ENCODE peak calls at places on chromosomes 12 and 14, in eight cellular contexts. F, H, J, U, D, R, E and B are unnamed samples.

GRCh38 chr14:50335989-50336391 is 23.9 kb downstream of the DMAC2L start:
- DNase-seq in F (no peak), H (peak), J (no peak), U (no peak), D (peak), R (peak), E (no peak), B (no peak)

GRCh38 chr14:68141531-68142088 is 322.0 kb downstream of the RAD51B start:
- DNase-seq in F (no peak), H (peak), J (no peak), U (no peak), D (no peak), R (no peak), E (no peak), B (no peak)

GRCh38 chr14:92382677-92383076 is 59.7 kb downstream of the SLC24A4 start:
- DNase-seq in F (no peak), H (no peak), J (no peak), U (no peak), D (no peak), R (no peak), E (no peak), B (no peak)

GRCh38 chr12:109529618-109530300 is 43.5 kb downstream of the MMAB start:
- DNase-seq in F (no peak), H (no peak), J (no peak), U (no peak), D (no peak), R (no peak), E (no peak), B (no peak)

GRCh38 chr12:24482882-24483604 is 465.9 kb downstream of the BCAT1 start:
- DNase-seq in F (no peak), H (peak), J (no peak), U (no peak), D (no peak), R (no peak), E (no peak), B (no peak)

GRCh38 chr12:79324571-79324970 is 366.2 kb downstream of the PAWR start:
- DNase-seq in F (no peak), H (no peak), J (no peak), U (no peak), D (no peak), R (no peak), E (no peak), B (no peak)

GRCh38 chr14:99576761-99577705 is 27.0 kb downstream of the CCDC85C start:
- DNase-seq in F (no peak), H (no peak), J (no peak), U (no peak), D (no peak), R (no peak), E (no peak), B (no peak)

GRCh38 chr12:49283541-49284429 is 11.2 kb upstream of the PRPH start:
- DNase-seq in F (no peak), H (no peak), J (no peak), U (no peak), D (no peak), R (no peak), E (no peak), B (peak)

GRCh38 chr14:102403028-102403427 is 40.3 kb downstream of the TECPR2 start:
- DNase-seq in F (no peak), H (no peak), J (no peak), U (no peak), D (no peak), R (no peak), E (no peak), B (no peak)

GRCh38 chr12:67430708-67431335 is 161.7 kb downstream of the CAND1 start:
- DNase-seq in F (no peak), H (peak), J (peak), U (no peak), D (peak), R (no peak), E (no peak), B (no peak)

GRCh38 chr12:120737557-120738251 is 12.1 kb downstream of the ACADS start:
- DNase-seq in F (no peak), H (no peak), J (no peak), U (no peak), D (no peak), R (no peak), E (no peak), B (no peak)

GRCh38 chr12:5222011-5222461 is 178.4 kb downstream of the KCNA5 start:
- DNase-seq in F (no peak), H (no peak), J (no peak), U (no peak), D (no peak), R (no peak), E (no peak), B (no peak)

GRCh38 chr12:12405882-12406281 is 49.0 kb downstream of the BORCS5 start:
- DNase-seq in F (no peak), H (no peak), J (peak), U (no peak), D (peak), R (no peak), E (no peak), B (no peak)

GRCh38 chr14:63926641-63927040 is 73.8 kb downstream of the SYNE2 start:
- DNase-seq in F (no peak), H (no peak), J (no peak), U (no peak), D (no peak), R (no peak), E (no peak), B (no peak)

GRCh38 chr12:68267892-68268396 is 14.5 kb upstream of the IL22 start:
- DNase-seq in F (no peak), H (peak), J (no peak), U (no peak), D (no peak), R (no peak), E (peak), B (no peak)

GRCh38 chr12:8780389-8780788 is 42.0 kb upstream of the A2ML1 start:
- DNase-seq in F (no peak), H (peak), J (no peak), U (no peak), D (no peak), R (no peak), E (peak), B (peak)

GRCh38 chr12:14841761-14842160 is 1.6 kb downstream of the ART4 start:
- DNase-seq in F (no peak), H (peak), J (peak), U (no peak), D (no peak), R (no peak), E (no peak), B (peak)

GRCh38 chr12:62588916-62589315 is 122.3 kb downstream of the MON2 start:
- DNase-seq in F (no peak), H (peak), J (no peak), U (no peak), D (no peak), R (no peak), E (peak), B (no peak)

GRCh38 chr14:38409081-38409705 is 153.3 kb upstream of the CLEC14A start:
- DNase-seq in F (no peak), H (peak), J (no peak), U (no peak), D (no peak), R (no peak), E (no peak), B (no peak)

GRCh38 chr14:71932229-71932951 is at the start of gene RGS6:
- DNase-seq in F (peak), H (no peak), J (peak), U (no peak), D (peak), R (no peak), E (no peak), B (peak)

GRCh38 chr14:44149597-44149996 is 357.5 kb downstream of the FSCB start:
- DNase-seq in F (no peak), H (no peak), J (no peak), U (peak), D (no peak), R (no peak), E (no peak), B (peak)

GRCh38 chr14:32354716-32355115 is 25.6 kb downstream of the AKAP6 start:
- DNase-seq in F (no peak), H (no peak), J (no peak), U (peak), D (no peak), R (no peak), E (no peak), B (no peak)

GRCh38 chr12:102542816-102543448 is 62.6 kb upstream of the IGF1 start:
- DNase-seq in F (no peak), H (no peak), J (no peak), U (no peak), D (no peak), R (no peak), E (no peak), B (no peak)

GRCh38 chr12:12138203-12139154 is 67.7 kb downstream of the BCL2L14 start:
- DNase-seq in F (no peak), H (no peak), J (no peak), U (no peak), D (no peak), R (no peak), E (no peak), B (no peak)

GRCh38 chr14:76829650-76830421 is 3.6 kb downstream of the LRRC74A start:
- DNase-seq in F (no peak), H (no peak), J (no peak), U (no peak), D (peak), R (peak), E (no peak), B (peak)

GRCh38 chr14:95660550-95661515 is 25.4 kb upstream of the TCL1B start:
- DNase-seq in F (no peak), H (peak), J (no peak), U (no peak), D (no peak), R (no peak), E (no peak), B (no peak)

GRCh38 chr14:47833006-47833405 is 157.6 kb upstream of the MDGA2 start:
- DNase-seq in F (no peak), H (no peak), J (no peak), U (no peak), D (no peak), R (no peak), E (no peak), B (no peak)

GRCh38 chr12:7907009-7907408 is 29.0 kb downstream of the SLC2A3 start:
- DNase-seq in F (no peak), H (peak), J (peak), U (peak), D (no peak), R (no peak), E (no peak), B (peak)

GRCh38 chr14:90624732-90625444 is 191.3 kb downstream of the TTC7B start:
- DNase-seq in F (no peak), H (peak), J (no peak), U (no peak), D (no peak), R (no peak), E (no peak), B (no peak)

GRCh38 chr12:53811606-53812005 is 59.8 kb upstream of the CISTR start:
- DNase-seq in F (no peak), H (peak), J (no peak), U (no peak), D (no peak), R (no peak), E (no peak), B (no peak)

GRCh38 chr12:122860052-122860853 is 25.0 kb downstream of the HIP1R start:
- DNase-seq in F (peak), H (peak), J (peak), U (peak), D (peak), R (peak), E (peak), B (peak)